ENCODE peak calls at places on chromosomes 12 and 14, in four cellular contexts. B is transverse colon, G is HepG2, R is sigmoid colon. M is an unnamed sample.

GRCh38 chr12:93128332-93128707 is 199.2 kb upstream of the EEA1 start:
- DNase-seq in B (no peak), G (no peak), R (no peak), M (peak; percentile 27)

GRCh38 chr14:73364559-73364958 is 93.8 kb downstream of the NUMB start:
- DNase-seq in G (no peak), R (no peak), B (no peak), M (no peak)

GRCh38 chr14:74620497-74620921 is 8.5 kb upstream of the LTBP2 start:
- DNase-seq in G (peak; percentile 72), B (no peak), R (no peak), M (no peak)

GRCh38 chr12:114440450-114441383 is 34.8 kb upstream of the TBX5 start:
- DNase-seq in R (no peak), B (no peak), G (no peak), M (no peak)

GRCh38 chr12:120041386-120042231 is 52.6 kb downstream of the BICDL1 start:
- DNase-seq in G (peak; percentile 90), B (no peak), R (no peak), M (no peak)

GRCh38 chr12:107200394-107200793 is 107.0 kb upstream of the CRY1 start:
- DNase-seq in R (no peak), B (no peak), G (peak; percentile 32), M (no peak)

GRCh38 chr14:68547305-68548193 is 245.3 kb downstream of the ZFP36L1 start:
- DNase-seq in R (peak; percentile 97), G (no peak), B (peak; percentile 62), M (peak; percentile 42)

GRCh38 chr12:98424726-98425401 is 90.5 kb upstream of the TMPO start:
- DNase-seq in G (peak; percentile 46), R (no peak), B (peak; percentile 71), M (peak; percentile 50)

GRCh38 chr14:89427426-89428162 is 10.6 kb upstream of the FOXN3 start:
- DNase-seq in G (no peak), R (peak; percentile 52), B (no peak), M (peak; percentile 51)

GRCh38 chr12:112353389-112353788 is 28.8 kb downstream of the HECTD4 start:
- DNase-seq in R (no peak), G (no peak), B (no peak), M (no peak)

GRCh38 chr12:108129017-108129812 is at the start of gene WSCD2:
- DNase-seq in B (peak; percentile 21), R (peak; percentile 77), G (peak; percentile 9), M (peak; percentile 13)

GRCh38 chr12:5533368-5533767 is 101.5 kb downstream of the NTF3 start:
- DNase-seq in G (no peak), R (no peak), B (no peak), M (no peak)

GRCh38 chr14:84442481-84442880 is 1087.5 kb upstream of the FLRT2 start:
- DNase-seq in B (no peak), R (no peak), G (no peak), M (peak; percentile 32)

DNA sequence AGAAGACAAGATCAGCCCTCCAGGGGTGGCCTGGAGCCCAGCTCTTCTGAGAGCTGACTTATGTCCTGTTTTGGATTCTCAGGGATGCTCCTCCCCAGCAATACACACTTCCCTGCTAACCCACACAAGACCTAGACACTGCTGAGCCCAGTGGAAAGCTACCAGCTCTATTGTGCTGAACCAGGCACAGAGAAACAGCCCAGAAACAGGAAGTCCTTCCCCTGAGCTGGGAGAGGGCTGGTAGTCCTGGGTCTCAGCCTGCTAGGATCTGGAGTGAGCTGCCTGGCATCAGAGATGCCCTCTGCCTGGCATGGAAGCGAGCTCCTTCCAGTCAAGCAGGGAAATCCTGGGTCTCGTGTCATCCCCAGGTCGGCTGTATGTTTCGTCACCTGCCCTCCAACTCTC is 1.2 kb upstream of the LAG3 start:
- DNase-seq in B (no peak), R (peak; percentile 85), G (no peak), M (no peak)
- TF ChIP-seq POLR2AphosphoS5 in B (no peak), R (no peak), G (no peak), M (peak; percentile 15)

GRCh38 chr12:45204757-45205156 is 11.1 kb upstream of the ANO6 start:
- DNase-seq in B (no peak), G (peak; percentile 41), R (no peak), M (no peak)
- TF ChIP-seq POLR2AphosphoS5 in B (no peak), G (no peak), R (no peak), M (no peak)

GRCh38 chr12:54014315-54015209 is 5.8 kb downstream of the HOXC8 start:
- DNase-seq in B (no peak), G (no peak), R (no peak), M (no peak)
- TF ChIP-seq POLR2AphosphoS5 in B (no peak), G (no peak), R (peak; percentile 50), M (no peak)

GRCh38 chr12:56078931-56079728 is 835 bp upstream of the ERBB3 start:
- DNase-seq in G (peak; percentile 81), R (peak; percentile 93), B (peak; percentile 94), M (peak; percentile 91)
- TF ChIP-seq POLR2AphosphoS5 in G (peak; percentile 73), R (peak; percentile 28), B (peak; percentile 70), M (peak; percentile 70)

DNA sequence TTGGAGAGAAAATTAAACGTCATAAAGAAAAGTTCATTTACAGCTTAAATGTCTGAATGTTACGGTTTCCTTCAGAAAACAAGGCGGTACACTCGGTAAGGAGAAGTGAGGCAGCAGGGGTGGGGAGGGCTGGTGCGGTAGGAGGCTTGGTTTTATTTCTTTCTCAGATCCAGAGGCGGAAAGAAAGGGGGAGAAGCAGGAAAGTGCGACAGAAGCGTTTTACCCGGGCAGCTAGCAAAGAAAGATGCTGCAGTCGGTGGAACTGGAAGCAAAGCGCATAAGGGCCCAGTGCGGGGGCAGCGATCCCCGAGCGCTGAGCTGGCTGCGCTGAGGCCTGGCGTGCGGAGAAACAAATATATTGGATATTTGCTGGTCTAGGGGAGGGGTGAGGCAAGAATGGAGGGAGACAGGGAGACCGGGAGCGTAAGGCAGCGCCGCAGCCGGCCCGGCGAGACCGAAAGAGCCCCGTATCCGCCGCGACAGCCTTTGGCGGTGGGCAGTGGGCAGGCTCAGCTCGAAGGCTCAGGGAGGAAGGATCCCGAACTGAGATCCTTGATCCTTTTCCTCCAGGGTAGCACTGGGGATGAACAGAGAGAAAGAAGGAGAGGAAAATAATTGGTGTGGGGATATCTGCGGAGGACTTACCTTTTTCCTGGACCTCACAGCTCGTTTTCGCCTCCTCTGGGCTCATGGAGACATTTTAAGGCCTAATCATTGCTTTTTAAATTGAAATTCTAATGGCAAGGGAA is 6.4 kb upstream of the HOXC11 start:
- DNase-seq in B (no peak), R (no peak), G (no peak), M (no peak)
- TF ChIP-seq POLR2AphosphoS5 in B (no peak), R (no peak), G (no peak), M (no peak)

GRCh38 chr14:22982477-22983245 is at the start of gene AJUBA:
- DNase-seq in R (peak; percentile 93), G (peak; percentile 98), B (peak; percentile 86), M (peak; percentile 83)
- TF ChIP-seq POLR2AphosphoS5 in R (peak; percentile 43), G (peak; percentile 95), B (no peak), M (peak; percentile 76)

GRCh38 chr12:109553929-109554500 is 19.3 kb downstream of the MMAB start:
- DNase-seq in G (no peak), R (no peak), B (no peak), M (no peak)
- TF ChIP-seq POLR2AphosphoS5 in G (no peak), R (no peak), B (no peak), M (no peak)